ENCODE peak calls at places on chromosome 2, in six cellular contexts. Q, K, H, M, J and L are unnamed samples.

GRCh38 chr2:55111570-55112228 is 61.4 kb upstream of the RTN4 start:
- DNase-seq in Q (peak; percentile 31), K (peak; percentile 74), H (peak; percentile 89), M (peak; percentile 94), J (peak; percentile 93), L (peak; percentile 75)

GRCh38 chr2:181305151-181306123 is 151.7 kb upstream of the ITGA4 start:
- DNase-seq in Q (peak; percentile 57), K (no peak), H (no peak), M (peak; percentile 70), J (peak; percentile 64), L (no peak)

GRCh38 chr2:191800874-191801273 is 46.0 kb downstream of the CAVIN2 start:
- DNase-seq in Q (no peak), K (no peak), H (peak; percentile 17), M (no peak), J (no peak), L (no peak)

GRCh38 chr2:241110607-241111442 is 8.7 kb upstream of the MTERF4 start:
- DNase-seq in Q (no peak), K (no peak), H (no peak), M (no peak), J (no peak), L (no peak)

GRCh38 chr2:165793161-165793778 is 777 bp downstream of the GALNT3 start:
- DNase-seq in Q (peak; percentile 2), K (no peak), H (peak; percentile 95), M (peak; percentile 41), J (no peak), L (peak; percentile 71)

GRCh38 chr2:111941531-111941930 is 43.1 kb downstream of the MERTK start:
- DNase-seq in Q (no peak), K (no peak), H (no peak), M (no peak), J (no peak), L (no peak)

GRCh38 chr2:71341645-71342044 is 10.1 kb downstream of the ZNF638 start:
- DNase-seq in Q (no peak), K (no peak), H (no peak), M (no peak), J (no peak), L (no peak)

GRCh38 chr2:165898381-165898780 is 55.2 kb downstream of the TTC21B start:
- DNase-seq in Q (no peak), K (no peak), H (peak; percentile 95), M (no peak), J (no peak), L (peak; percentile 86)

GRCh38 chr2:148813603-148814065 is 61.4 kb upstream of the KIF5C start:
- DNase-seq in Q (no peak), K (no peak), H (no peak), M (no peak), J (no peak), L (no peak)

DNA sequence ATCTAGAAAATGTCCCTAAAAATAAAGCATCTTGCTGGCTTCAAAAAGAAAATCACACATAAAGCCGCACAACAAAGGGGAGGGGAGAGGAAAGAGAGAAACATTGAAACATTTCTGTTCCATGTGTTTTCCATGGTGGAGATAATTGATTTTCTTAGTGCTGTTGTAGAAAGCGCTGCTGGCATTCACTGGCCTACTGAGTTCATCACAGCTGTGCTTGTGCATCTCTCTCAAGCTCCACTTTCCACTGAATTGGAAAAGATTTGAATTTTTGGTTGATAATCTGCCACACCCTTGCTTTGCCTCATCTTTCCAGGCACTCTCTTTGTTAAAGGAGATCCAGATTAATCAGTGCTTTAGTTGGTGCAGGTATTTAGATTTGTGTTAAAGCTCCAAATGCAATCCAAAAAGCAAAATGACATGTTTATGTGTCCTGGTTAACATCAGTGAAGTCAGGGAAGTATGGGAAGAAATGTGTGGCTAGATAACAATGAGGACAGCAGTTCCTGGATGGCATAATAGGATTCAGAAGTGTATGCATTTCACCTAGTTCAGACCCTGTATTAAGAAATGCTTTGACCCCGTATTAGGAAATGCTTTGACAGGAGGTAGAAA is 2.8 kb upstream of the COL3A1 start:
- DNase-seq in Q (no peak), K (no peak), H (no peak), M (no peak), J (peak; percentile 60), L (no peak)
- TF ChIP-seq CTCF in Q (no peak), K (no peak), H (no peak), M (no peak), J (no peak), L (no peak)

GRCh38 chr2:238315031-238315595 is 5.2 kb upstream of the TRAF3IP1 start:
- DNase-seq in Q (no peak), K (no peak), H (no peak), M (no peak), J (no peak), L (no peak)
- H3K27me3 ChIP-seq in Q (peaks cover 4% of the 10 kb centered on the region), K (no peaks in the 10 kb centered on the region), H (no peaks in the 10 kb centered on the region), M (no peaks in the 10 kb centered on the region), J (no peaks in the 10 kb centered on the region), L (peaks cover 4% of the 10 kb centered on the region)

DNA sequence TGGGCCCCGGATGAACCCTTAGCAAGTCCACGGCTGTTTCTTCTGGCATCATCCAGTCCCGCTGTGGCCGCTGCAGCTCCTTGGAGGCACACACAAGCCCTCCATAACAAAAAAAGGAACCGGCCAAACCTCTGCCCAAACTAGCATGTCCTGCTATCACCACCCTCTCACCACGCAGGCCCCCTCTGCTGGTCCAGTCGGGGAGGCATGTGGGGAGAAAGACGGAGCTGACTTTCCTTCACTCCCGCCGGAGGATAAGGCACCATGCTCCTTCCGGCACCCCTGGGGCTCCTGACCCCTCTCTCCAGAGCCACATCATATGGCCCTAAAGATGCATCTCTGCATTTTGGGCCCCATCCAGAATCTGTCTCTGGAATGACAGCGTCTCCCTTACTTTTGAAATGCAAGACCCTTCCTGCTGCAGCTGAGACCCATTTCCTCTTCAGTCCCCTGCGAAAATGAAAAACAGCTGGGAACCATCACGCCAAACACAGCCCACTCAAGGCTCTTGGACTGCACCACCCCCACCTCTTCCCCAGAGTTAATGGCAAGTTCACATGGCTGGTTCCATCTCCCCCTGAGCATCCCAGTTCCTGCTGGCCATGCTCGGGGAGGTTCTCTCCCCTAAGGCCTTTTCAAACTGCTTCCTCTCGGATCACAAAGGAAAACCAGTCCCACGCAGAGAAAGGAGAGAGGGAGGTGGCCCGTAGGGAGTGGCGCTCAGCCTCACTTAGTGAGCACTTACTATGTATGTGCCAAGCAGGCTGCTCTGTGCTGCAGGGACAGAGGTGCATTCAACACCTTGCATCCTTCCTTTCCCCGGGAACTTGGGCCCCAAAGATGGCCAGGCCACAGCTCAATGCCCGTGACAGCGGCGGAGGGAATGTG is 35.2 kb upstream of the MLPH start:
- DNase-seq in Q (peak; percentile 55), K (no peak), H (no peak), M (no peak), J (peak; percentile 70), L (no peak)
- TF ChIP-seq CTCF in Q (peak; percentile 15), K (no peak), H (no peak), M (peak; percentile 71), J (peak; percentile 70), L (no peak)

GRCh38 chr2:202037086-202037485 is 3.4 kb downstream of the FZD7 start:
- DNase-seq in Q (no peak), K (no peak), H (no peak), M (no peak), J (no peak), L (no peak)

GRCh38 chr2:202035089-202035940 is 1.7 kb downstream of the FZD7 start:
- DNase-seq in Q (peak; percentile 53), K (peak; percentile 69), H (no peak), M (peak; percentile 48), J (peak; percentile 71), L (no peak)

GRCh38 chr2:202036601-202037037 is 3.0 kb downstream of the FZD7 start:
- DNase-seq in Q (no peak), K (no peak), H (no peak), M (no peak), J (no peak), L (no peak)

GRCh38 chr2:202034249-202035088 is 814 bp downstream of the FZD7 start:
- DNase-seq in Q (no peak), K (peak; percentile 41), H (peak; percentile 29), M (peak; percentile 33), J (peak; percentile 50), L (peak; percentile 54)

GRCh38 chr2:202035941-202036372 is 2.3 kb downstream of the FZD7 start:
- DNase-seq in Q (no peak), K (peak; percentile 25), H (no peak), M (no peak), J (no peak), L (no peak)
- H3K27me3 ChIP-seq in Q (peaks cover 52% of the 10 kb centered on the region), K (no peaks in the 10 kb centered on the region), H (no peaks in the 10 kb centered on the region), M (no peaks in the 10 kb centered on the region), J (peaks cover 17% of the 10 kb centered on the region), L (peaks cover 28% of the 10 kb centered on the region)

GRCh38 chr2:28338046-28338753 is 54.5 kb upstream of the FOSL2 start:
- DNase-seq in Q (peak; percentile 47), K (peak; percentile 86), H (no peak), M (peak; percentile 75), J (peak; percentile 97), L (no peak)
- TF ChIP-seq CTCF in Q (no peak), K (no peak), H (no peak), M (peak; percentile 5), J (no peak), L (no peak)

DNA sequence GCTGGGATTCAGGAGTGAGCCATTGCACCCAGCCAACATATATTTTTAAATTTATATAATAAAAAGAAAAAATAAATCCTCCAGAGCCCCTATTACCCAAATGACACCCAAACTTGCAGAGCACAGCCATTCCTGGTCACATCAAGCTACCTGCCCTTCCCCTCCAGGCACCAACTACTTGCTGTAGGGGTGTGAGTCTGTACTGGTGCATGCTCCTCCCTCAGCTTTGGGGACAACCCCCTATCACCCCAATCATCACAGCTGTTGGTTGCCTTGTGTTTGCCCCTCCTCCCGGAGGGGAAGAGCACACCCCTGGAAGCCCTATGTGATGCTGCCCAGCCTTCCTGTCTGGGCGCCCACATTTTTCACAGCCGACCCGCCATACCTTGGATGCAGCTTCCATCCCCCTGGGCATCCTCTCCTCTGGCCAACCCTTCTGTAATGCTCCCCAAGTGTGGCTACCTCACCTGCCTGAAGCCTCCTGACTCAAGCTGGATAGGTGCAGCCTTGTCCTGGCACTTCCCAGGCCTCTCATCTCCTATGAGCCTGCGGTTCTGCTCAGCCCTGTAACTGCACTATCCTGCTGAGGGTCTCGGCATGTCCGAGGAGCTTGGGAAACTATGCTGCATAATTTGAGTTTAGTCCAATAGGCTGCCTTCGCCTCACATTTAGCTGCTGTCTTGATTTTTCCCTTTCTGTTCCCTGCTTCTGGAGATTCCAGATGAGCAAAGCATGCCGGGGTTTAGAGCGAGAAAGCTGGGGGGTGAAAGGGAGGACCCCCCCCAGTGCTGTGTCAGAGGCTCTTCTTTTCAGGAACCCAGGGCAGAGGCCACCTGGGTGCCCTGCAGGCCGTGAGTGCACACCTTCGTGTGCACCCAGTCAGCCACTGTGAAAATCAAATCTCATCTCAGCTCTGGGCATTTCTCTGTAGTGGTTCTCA is 27.2 kb downstream of the CHST10 start:
- DNase-seq in Q (no peak), K (no peak), H (no peak), M (no peak), J (no peak), L (no peak)
- H3K27me3 ChIP-seq in Q (no peaks in the 10 kb centered on the region), K (no peaks in the 10 kb centered on the region), H (no peaks in the 10 kb centered on the region), M (no peaks in the 10 kb centered on the region), J (no peaks in the 10 kb centered on the region), L (no peaks in the 10 kb centered on the region)

GRCh38 chr2:59752512-59752911 is 800.9 kb downstream of the BCL11A start:
- DNase-seq in Q (no peak), K (no peak), H (no peak), M (no peak), J (no peak), L (no peak)

GRCh38 chr2:59756145-59756544 is 797.3 kb downstream of the BCL11A start:
- DNase-seq in Q (no peak), K (no peak), H (no peak), M (no peak), J (no peak), L (no peak)

DNA sequence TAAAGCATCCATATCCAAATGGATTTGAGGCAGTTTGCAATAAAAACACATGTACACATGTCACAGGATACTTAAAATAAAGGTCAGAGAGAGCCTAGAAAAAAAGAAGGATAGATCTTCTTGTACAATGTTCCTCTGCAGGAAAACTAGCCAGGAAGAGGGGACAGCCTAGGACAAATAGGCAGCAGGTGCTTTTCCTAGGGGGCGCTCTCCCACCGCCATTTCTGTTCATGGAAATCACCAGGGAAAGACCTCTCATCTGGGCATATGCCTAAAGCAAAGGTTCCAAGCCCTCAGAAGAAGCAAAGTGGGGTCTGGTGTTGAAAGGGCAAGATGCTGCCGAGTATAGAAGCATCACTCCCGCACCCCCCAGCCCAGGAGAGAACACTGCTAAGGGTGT is 799.1 kb downstream of the BCL11A start:
- DNase-seq in Q (no peak), K (no peak), H (no peak), M (no peak), J (no peak), L (no peak)
- TF ChIP-seq CTCF in Q (no peak), K (no peak), H (peak; percentile 27), M (no peak), J (no peak), L (peak; percentile 19)